ENCODE peak calls at places on chromosomes 6 and 20, in four cellular contexts. I, Y, X and G are unnamed samples.

GRCh38 chr6:134247271-134247833 is 70.6 kb downstream of the SGK1 start:
- DNase-seq in I (no peak), Y (no peak), X (no peak), G (no peak)

GRCh38 chr6:34148864-34149810 is 3.2 kb upstream of the GRM4 start:
- DNase-seq in I (no peak), Y (no peak), X (no peak), G (no peak)

GRCh38 chr6:35295521-35296315 is 1.9 kb upstream of the DEF6 start:
- DNase-seq in I (no peak), Y (no peak), X (no peak), G (no peak)

GRCh38 chr6:152186840-152187239 is 379.4 kb downstream of the ESR1 start:
- DNase-seq in I (no peak), Y (no peak), X (no peak), G (no peak)

GRCh38 chr6:92364948-92365386 is 1054.4 kb downstream of the EPHA7 start:
- DNase-seq in I (peak), Y (no peak), X (no peak), G (no peak)

GRCh38 chr20:308427-309038 is 11.2 kb downstream of the ZCCHC3 start:
- DNase-seq in I (no peak), Y (no peak), X (no peak), G (no peak)

GRCh38 chr6:107555449-107555848 is 65.5 kb downstream of the SOBP start:
- DNase-seq in I (no peak), Y (no peak), X (peak), G (no peak)

GRCh38 chr6:52672422-52673025 is 1.6 kb downstream of the TMEM14A start:
- DNase-seq in I (no peak), Y (no peak), X (no peak), G (no peak)

GRCh38 chr6:77415706-77416105 is 47.6 kb downstream of the HTR1B start:
- DNase-seq in I (no peak), Y (no peak), X (no peak), G (no peak)

GRCh38 chr20:13268943-13269342 is 47.9 kb downstream of the ISM1 start:
- DNase-seq in I (no peak), Y (no peak), X (no peak), G (no peak)

GRCh38 chr6:47484616-47485015 is 7.0 kb downstream of the CD2AP start:
- DNase-seq in I (peak), Y (no peak), X (no peak), G (no peak)

GRCh38 chr20:45791668-45792512 is at the start of the genes DNTTIP1 and WFDC3:
- DNase-seq in I (peak), Y (peak), X (peak), G (peak)

GRCh38 chr6:129297592-129297991 is 412.4 kb downstream of the ARHGAP18 start:
- DNase-seq in I (no peak), Y (no peak), X (no peak), G (no peak)

GRCh38 chr6:143594647-143595046 is 83.1 kb upstream of the PHACTR2 start:
- DNase-seq in I (no peak), Y (no peak), X (no peak), G (no peak)

GRCh38 chr6:106084973-106085686 is 1.0 kb upstream of the PRDM1 start:
- DNase-seq in I (peak), Y (no peak), X (no peak), G (peak)

GRCh38 chr6:159094444-159095252 is 49.9 kb upstream of the TAGAP start:
- DNase-seq in I (no peak), Y (no peak), X (no peak), G (no peak)

GRCh38 chr20:19260412-19261090 is 48.1 kb downstream of the SLC24A3 start:
- DNase-seq in I (no peak), Y (no peak), X (no peak), G (no peak)

GRCh38 chr6:105648276-105648675 is 245.4 kb upstream of the PREP start:
- DNase-seq in I (no peak), Y (no peak), X (no peak), G (no peak)

GRCh38 chr6:53048431-53049195 is 16.6 kb upstream of the FBXO9 start:
- DNase-seq in I (peak), Y (no peak), X (peak), G (no peak)

GRCh38 chr6:6597682-6598081 is 9.2 kb downstream of the LY86 start:
- DNase-seq in I (no peak), Y (no peak), X (no peak), G (no peak)

GRCh38 chr6:169862464-169863148 is 111.2 kb downstream of the ERMARD start:
- DNase-seq in I (no peak), Y (no peak), X (no peak), G (no peak)

GRCh38 chr6:110017946-110018345 is 39.8 kb downstream of the GPR6 start:
- DNase-seq in I (no peak), Y (no peak), X (no peak), G (no peak)

GRCh38 chr6:4402477-4402976 is 267.2 kb upstream of the ECI2 start:
- DNase-seq in I (peak), Y (peak), X (no peak), G (no peak)

GRCh38 chr6:149211046-149211571 is 106.4 kb upstream of the TAB2 start:
- DNase-seq in I (no peak), Y (no peak), X (no peak), G (no peak)

GRCh38 chr6:24759718-24760117 is 15.0 kb upstream of the GMNN start:
- DNase-seq in I (no peak), Y (no peak), X (no peak), G (no peak)

GRCh38 chr20:17614812-17615644 is 45.2 kb downstream of the DSTN start:
- DNase-seq in I (no peak), Y (no peak), X (no peak), G (no peak)

GRCh38 chr6:46090115-46091079 is 39.4 kb upstream of the ENPP4 start:
- DNase-seq in I (peak), Y (peak), X (peak), G (peak)

DNA sequence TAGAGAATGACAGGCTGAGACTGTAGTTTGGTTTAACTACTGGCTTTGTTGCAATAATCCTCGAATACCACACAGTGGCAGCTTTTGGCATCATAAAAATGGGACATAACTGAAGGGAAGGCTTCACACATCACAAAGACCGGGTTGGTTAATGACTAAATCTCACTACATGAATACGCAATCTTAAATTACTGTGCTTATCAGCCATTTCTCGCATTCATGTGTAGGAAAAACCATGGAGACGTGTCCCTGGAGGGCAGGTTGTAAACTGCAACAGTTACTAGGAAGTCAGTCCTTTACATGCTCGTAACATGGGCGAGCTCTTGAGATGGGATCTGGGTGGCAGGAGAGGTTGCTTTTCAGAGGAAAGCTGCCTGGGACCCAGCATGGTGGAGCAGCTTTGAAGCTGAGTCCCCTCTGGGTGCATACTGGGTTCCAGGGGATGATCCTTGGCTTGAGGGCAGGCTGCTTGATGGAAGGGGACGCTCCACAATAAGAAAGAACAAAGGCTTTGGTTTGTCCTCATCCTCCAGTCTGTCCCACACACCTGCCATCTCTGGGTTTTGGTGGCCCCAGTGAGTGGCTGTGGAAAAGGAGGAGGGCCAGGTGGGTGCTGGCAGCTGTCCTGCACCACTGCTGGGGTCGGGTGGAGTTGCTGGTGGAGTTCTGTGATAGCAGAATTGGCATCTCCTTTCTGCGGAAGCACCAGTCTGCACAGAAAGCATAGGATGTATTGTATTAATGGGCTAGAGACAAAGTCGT is 2.1 kb downstream of the RPS21 start:
- DNase-seq in I (no peak), Y (no peak), X (no peak), G (no peak)
- TF ChIP-seq CTCF in I (no peak), Y (no peak), X (peak), G (peak)

GRCh38 chr6:36765943-36766648 is 68.5 kb downstream of the RAB44 start:
- DNase-seq in I (peak), Y (peak), X (peak), G (peak)
- TF ChIP-seq CTCF in I (peak), Y (peak), X (peak), G (peak)

GRCh38 chr6:13576017-13576416 is 1.6 kb downstream of the SIRT5 start:
- DNase-seq in I (no peak), Y (no peak), X (no peak), G (no peak)

GRCh38 chr6:13573669-13574110 is 711 bp upstream of the SIRT5 start:
- DNase-seq in I (peak), Y (peak), X (peak), G (no peak)

GRCh38 chr6:13575377-13575775 is 975 bp downstream of the SIRT5 start:
- DNase-seq in I (no peak), Y (no peak), X (no peak), G (no peak)

GRCh38 chr6:13574149-13574570 is 241 bp upstream of the SIRT5 start:
- DNase-seq in I (peak), Y (peak), X (peak), G (peak)

GRCh38 chr6:13574571-13575376 is at the start of gene SIRT5:
- DNase-seq in I (peak), Y (peak), X (peak), G (peak)
- TF ChIP-seq CTCF in I (no peak), Y (peak), X (no peak), G (peak)

DNA sequence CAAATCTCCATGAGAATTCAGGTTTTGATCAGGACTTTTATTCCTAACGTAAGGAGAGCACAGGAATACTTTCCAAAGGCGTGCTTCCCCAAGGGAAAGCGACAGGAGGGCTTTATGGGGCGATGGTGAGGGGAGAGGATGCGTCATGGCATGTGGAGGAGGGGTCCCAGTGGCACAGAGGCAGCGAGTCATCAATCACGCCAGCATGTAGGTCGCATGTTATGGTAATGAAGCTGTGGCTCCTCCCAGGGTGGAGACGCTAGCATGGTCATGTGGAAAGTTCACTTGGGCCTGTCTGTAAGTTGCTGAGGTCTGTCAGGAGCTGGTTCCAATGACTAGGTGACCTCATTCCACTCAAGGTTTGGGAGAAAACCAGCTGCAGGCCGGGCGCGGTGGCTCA is 35.3 kb upstream of the PAX1 start:
- DNase-seq in I (no peak), Y (no peak), X (no peak), G (no peak)
- TF ChIP-seq CTCF in I (no peak), Y (no peak), X (no peak), G (no peak)

GRCh38 chr6:138289739-138290138 is 71.4 kb upstream of the PBOV1 start:
- DNase-seq in I (no peak), Y (peak), X (no peak), G (peak)
- TF ChIP-seq CTCF in I (peak), Y (peak), X (peak), G (no peak)